ENCODE peak calls at places on chromosomes 5 and 9, in five cellular contexts. N, J, A, Y and C are unnamed samples.

GRCh38 chr5:118984602-118985001 is 3.7 kb downstream of the DTWD2 start:
- DNase-seq in N (no peak), J (no peak), A (no peak), Y (peak), C (peak)

GRCh38 chr5:125043781-125044391 is 297.4 kb upstream of the ZNF608 start:
- DNase-seq in N (no peak), J (no peak), A (no peak), Y (peak), C (peak)

GRCh38 chr5:157912621-157913325 is 53.8 kb upstream of the CLINT1 start:
- DNase-seq in N (peak), J (no peak), A (no peak), Y (no peak), C (no peak)

GRCh38 chr9:96721731-96722429 is 56.0 kb downstream of the ZNF510 start:
- DNase-seq in N (no peak), J (no peak), A (no peak), Y (no peak), C (no peak)

GRCh38 chr9:129712595-129713524 is 40.0 kb downstream of the PTGES start:
- DNase-seq in N (no peak), J (no peak), A (no peak), Y (peak), C (peak)

GRCh38 chr5:89133129-89133528 is 250.1 kb upstream of the MEF2C start:
- DNase-seq in N (no peak), J (no peak), A (no peak), Y (no peak), C (no peak)

GRCh38 chr9:137057545-137057944 is 3.7 kb upstream of the ENTPD2 start:
- DNase-seq in N (no peak), J (no peak), A (no peak), Y (no peak), C (no peak)

GRCh38 chr5:60959156-60959555 is 14.2 kb downstream of the NDUFAF2 start:
- DNase-seq in N (no peak), J (no peak), A (no peak), Y (peak), C (peak)

GRCh38 chr9:107807183-107807582 is 317.6 kb upstream of the KLF4 start:
- DNase-seq in N (no peak), J (no peak), A (no peak), Y (peak), C (peak)

GRCh38 chr9:97956365-97956764 is 18.4 kb upstream of the HEMGN start:
- DNase-seq in N (no peak), J (no peak), A (no peak), Y (no peak), C (no peak)

GRCh38 chr9:4799775-4800174 is 7.0 kb downstream of the RCL1 start:
- DNase-seq in N (no peak), J (no peak), A (no peak), Y (no peak), C (no peak)

GRCh38 chr9:86664603-86665002 is 282.7 kb downstream of the GAS1 start:
- DNase-seq in N (no peak), J (no peak), A (no peak), Y (peak), C (peak)

GRCh38 chr5:177600458-177601018 is 606 bp downstream of the B4GALT7 start:
- DNase-seq in N (no peak), J (no peak), A (no peak), Y (peak), C (peak)

GRCh38 chr5:159330131-159330530 is at the start of gene IL12B:
- DNase-seq in N (no peak), J (no peak), A (no peak), Y (no peak), C (no peak)